ENCODE peak calls at places on chromosomes 6 and 20, in seven cellular contexts. T is astrocyte of the spinal cord, C is H9, D is pancreas, F is MM.1S, P is neural crest cell, A is heart right ventricle. H is an unnamed sample.
A peak's percentile ranks its signal among the peaks of the same experiment; 100 is the strongest.

GRCh38 chr6:15152720-15153119 is 93.1 kb upstream of the JARID2 start:
- DNase-seq in T (no peak), C (no peak), D (no peak), F (no peak), P (no peak), A (no peak), H (no peak)

GRCh38 chr6:34517461-34517868 is 38.7 kb downstream of the SPDEF start:
- DNase-seq in T (no peak), C (no peak), D (no peak), F (no peak), P (no peak), A (no peak), H (peak; percentile 42)

GRCh38 chr6:125357515-125358256 is 55.9 kb upstream of the HDDC2 start:
- DNase-seq in T (peak; percentile 72), C (no peak), D (no peak), F (no peak), P (peak; percentile 33), A (peak; percentile 48), H (peak; percentile 52)

GRCh38 chr6:131042664-131043063 is 20.4 kb downstream of the EPB41L2 start:
- DNase-seq in T (no peak), C (no peak), D (no peak), F (no peak), P (no peak), A (no peak), H (no peak)

GRCh38 chr6:236519-236918 is 55.8 kb upstream of the DUSP22 start:
- DNase-seq in T (no peak), C (no peak), D (no peak), F (no peak), P (no peak), A (no peak), H (peak; percentile 33)

GRCh38 chr20:47610247-47610944 is 108.7 kb downstream of the NCOA3 start:
- DNase-seq in T (peak; percentile 88), C (no peak), D (no peak), F (peak; percentile 32), P (no peak), A (peak; percentile 61), H (no peak)

GRCh38 chr20:10556519-10557083 is 117.2 kb downstream of the JAG1 start:
- DNase-seq in T (no peak), C (no peak), D (no peak), F (no peak), P (no peak), A (no peak), H (no peak)

GRCh38 chr6:22877946-22878705 is 308.8 kb downstream of the HDGFL1 start:
- DNase-seq in T (peak; percentile 87), C (peak; percentile 32), D (no peak), F (no peak), P (no peak), A (no peak), H (peak; percentile 51)

GRCh38 chr6:134328138-134328537 is 10.2 kb upstream of the SGK1 start:
- DNase-seq in T (no peak), C (no peak), D (no peak), F (no peak), P (no peak), A (no peak), H (no peak)

GRCh38 chr6:68650142-68650541 is 15.1 kb downstream of the ADGRB3 start:
- DNase-seq in T (no peak), C (no peak), D (no peak), F (no peak), P (no peak), A (no peak), H (no peak)

GRCh38 chr20:62359491-62360121 is 7.5 kb downstream of the LAMA5 start:
- DNase-seq in T (peak; percentile 83), C (peak; percentile 32), D (peak; percentile 81), F (no peak), P (no peak), A (peak; percentile 73), H (peak; percentile 47)

GRCh38 chr6:89148016-89148750 is 2.3 kb downstream of the PM20D2 start:
- DNase-seq in T (no peak), C (no peak), D (no peak), F (no peak), P (no peak), A (no peak), H (no peak)

GRCh38 chr6:43744931-43745727 is 24.9 kb upstream of the VEGFA start:
- DNase-seq in T (no peak), C (peak; percentile 21), D (no peak), F (no peak), P (no peak), A (no peak), H (peak; percentile 40)

GRCh38 chr6:44431118-44431725 is 43.7 kb downstream of the CDC5L start:
- DNase-seq in T (peak; percentile 74), C (no peak), D (no peak), F (peak; percentile 33), P (peak; percentile 42), A (peak; percentile 43), H (peak; percentile 67)

GRCh38 chr20:45940053-45940452 is 5.6 kb downstream of the PCIF1 start:
- DNase-seq in T (no peak), C (no peak), D (no peak), F (no peak), P (no peak), A (no peak), H (no peak)

GRCh38 chr6:148985499-148985898 is 238.7 kb downstream of the UST start:
- DNase-seq in T (no peak), C (no peak), D (no peak), F (no peak), P (no peak), A (no peak), H (no peak)

GRCh38 chr6:89368107-89368506 is 15.6 kb upstream of the UBE2J1 start:
- DNase-seq in T (peak; percentile 51), C (no peak), D (no peak), F (peak; percentile 68), P (peak; percentile 77), A (peak; percentile 59), H (peak; percentile 89)

GRCh38 chr6:42781546-42781810 is 374 bp upstream of the BICRAL start:
- DNase-seq in T (peak; percentile 60), C (no peak), D (no peak), F (no peak), P (no peak), A (no peak), H (no peak)

GRCh38 chr20:19903168-19903676 is 113.9 kb upstream of the NAA20 start:
- DNase-seq in T (peak; percentile 30), C (no peak), D (no peak), F (peak; percentile 75), P (no peak), A (peak; percentile 47), H (no peak)
- TF ChIP-seq CTCF in T (peak; percentile 30), C (no peak), D (no peak), F (peak; percentile 65), P (no peak), A (no peak), H (no peak)

GRCh38 chr6:24520929-24521546 is 26.3 kb downstream of the ALDH5A1 start:
- DNase-seq in T (peak; percentile 28), C (peak; percentile 75), D (peak; percentile 58), F (peak; percentile 45), P (peak; percentile 40), A (peak; percentile 14), H (peak; percentile 87)
- TF ChIP-seq CTCF in T (peak; percentile 86), C (peak; percentile 84), D (peak; percentile 17), F (peak; percentile 86), P (peak; percentile 64), A (peak; percentile 19), H (peak; percentile 89)

DNA sequence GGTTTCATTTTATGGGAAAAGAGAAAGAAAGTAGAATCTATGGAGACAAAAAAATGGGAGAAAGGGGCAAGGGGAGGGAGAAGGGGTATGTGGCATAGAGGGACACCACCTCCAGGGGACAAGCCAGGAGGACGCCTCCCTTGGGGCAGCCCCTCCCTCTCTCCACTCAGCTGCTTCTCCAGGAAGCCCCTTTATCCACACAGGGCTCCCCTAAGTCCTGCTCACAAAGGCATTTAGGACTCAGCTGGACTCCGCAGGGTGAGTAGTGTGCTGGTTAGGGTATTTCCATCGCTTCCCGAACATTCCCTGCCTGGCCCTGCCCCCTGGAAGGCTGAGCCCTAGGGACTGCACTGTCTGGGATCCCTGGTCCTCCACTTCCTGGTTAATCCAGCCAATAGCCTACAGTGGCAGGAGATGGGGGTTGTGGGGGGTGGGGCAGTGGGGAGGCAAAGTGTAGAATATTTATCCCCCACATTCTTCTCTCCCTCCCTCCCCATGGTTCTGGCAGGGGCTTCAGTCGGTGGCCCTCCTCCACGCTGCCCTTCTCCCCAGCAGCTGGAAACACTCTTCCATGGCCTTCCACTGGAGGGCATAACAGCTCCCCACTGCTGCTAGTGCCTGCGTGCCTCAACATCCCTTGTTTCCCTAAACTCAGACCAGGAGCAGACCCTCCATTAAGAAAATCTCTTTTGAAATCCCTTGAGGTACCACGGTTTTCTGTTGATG is 84.8 kb downstream of the SNX5 start:
- DNase-seq in T (no peak), C (no peak), D (no peak), F (no peak), P (no peak), A (no peak), H (no peak)
- TF ChIP-seq CTCF in T (peak; percentile 16), C (peak; percentile 37), D (no peak), F (no peak), P (no peak), A (no peak), H (peak; percentile 50)

GRCh38 chr6:90605749-90606344 is 19.0 kb upstream of the MAP3K7 start:
- DNase-seq in T (no peak), C (no peak), D (no peak), F (no peak), P (no peak), A (no peak), H (no peak)
- TF ChIP-seq CTCF in T (no peak), C (no peak), D (no peak), F (no peak), P (no peak), A (no peak), H (no peak)

DNA sequence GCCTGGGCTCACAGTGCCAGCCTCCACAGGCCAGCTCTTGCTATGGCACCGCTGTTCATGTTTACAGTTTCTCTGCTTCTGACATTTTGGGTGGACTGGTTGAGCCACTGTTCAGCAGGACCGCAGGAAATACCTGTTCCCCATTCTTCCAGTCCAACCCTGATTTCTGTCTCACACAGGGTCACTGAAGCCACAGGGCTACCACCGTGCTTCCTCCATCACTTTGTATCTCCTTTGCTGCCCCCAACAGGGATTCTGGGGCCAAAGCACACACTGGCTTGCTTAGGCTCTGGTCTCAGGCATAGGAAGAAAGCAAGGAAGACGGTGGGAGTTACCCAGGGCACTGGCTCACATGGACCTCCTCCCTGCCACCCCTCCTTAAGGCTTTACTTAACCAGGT is 164.5 kb downstream of the UNC5CL start:
- DNase-seq in T (no peak), C (peak; percentile 72), D (no peak), F (no peak), P (no peak), A (no peak), H (peak; percentile 86)
- TF ChIP-seq CTCF in T (no peak), C (peak; percentile 56), D (no peak), F (no peak), P (peak; percentile 23), A (no peak), H (peak; percentile 72)

DNA sequence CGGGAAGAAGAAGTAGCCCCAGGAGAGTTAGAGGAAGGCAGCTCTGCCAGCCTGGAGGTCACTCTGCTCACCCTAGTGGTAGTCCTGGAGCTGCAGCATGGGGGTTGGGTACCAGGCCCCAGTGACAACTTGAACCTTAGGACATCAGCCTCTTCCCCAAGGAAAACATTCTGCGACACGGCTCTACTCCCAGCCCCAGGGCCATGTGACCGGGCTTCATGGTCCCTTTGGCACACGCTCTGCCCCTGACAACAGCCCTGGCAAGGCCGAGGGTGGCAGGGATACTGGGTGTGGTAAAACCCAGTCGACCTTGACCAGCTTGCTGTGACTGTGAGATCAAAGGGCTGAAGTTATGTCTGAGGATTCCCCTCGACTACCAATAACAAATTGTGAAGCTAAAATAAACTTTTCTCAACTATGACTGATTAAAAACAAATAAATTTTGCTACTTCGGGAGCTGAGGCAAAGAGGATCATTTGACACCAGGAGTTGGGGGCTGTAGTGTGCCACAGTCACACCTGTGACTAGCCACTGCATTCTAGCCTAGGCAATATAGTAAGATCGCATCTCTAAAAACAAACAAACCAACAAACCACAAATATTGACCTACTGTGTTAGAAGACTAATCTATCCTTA is 24.4 kb upstream of the ARID1B start:
- DNase-seq in T (no peak), C (peak; percentile 73), D (peak; percentile 68), F (no peak), P (no peak), A (no peak), H (peak; percentile 82)
- TF ChIP-seq CTCF in T (peak; percentile 13), C (peak; percentile 67), D (peak; percentile 40), F (no peak), P (no peak), A (no peak), H (peak; percentile 80)